ENCODE peak calls at places on chromosomes 7 and 10, in eight cellular contexts. One of them, this sample, is unnamed. For H3K36me3 and H3K4me1, the result is how much of the 10 kb centered on the place peaks cover.

GRCh38 chr10:114168450-114169009 is 5.5 kb downstream of the CCDC186 start:
- DNase-seq in MM.1S: no peak
- DNase-seq in CD8-positive, alpha-beta memory T cell: no peak
- DNase-seq in body of pancreas: no peak
- DNase-seq in heart right ventricle: no peak
- DNase-seq in transverse colon: no peak
- DNase-seq in GM23248: no peak
- DNase-seq in gastrocnemius medialis: no peak
- DNase-seq in this sample: no peak

GRCh38 chr7:78852951-78853350 is 600.5 kb downstream of the MAGI2 start:
- DNase-seq in body of pancreas: no peak
- DNase-seq in transverse colon: no peak
- DNase-seq in CD8-positive, alpha-beta memory T cell: no peak
- DNase-seq in MM.1S: no peak
- DNase-seq in gastrocnemius medialis: no peak
- DNase-seq in GM23248: peak
- DNase-seq in heart right ventricle: no peak
- DNase-seq in this sample: no peak

GRCh38 chr7:90383879-90384278 is 19.4 kb upstream of the CLDN12 start:
- DNase-seq in heart right ventricle: no peak
- DNase-seq in MM.1S: no peak
- DNase-seq in GM23248: peak
- DNase-seq in body of pancreas: no peak
- DNase-seq in gastrocnemius medialis: no peak
- DNase-seq in CD8-positive, alpha-beta memory T cell: no peak
- DNase-seq in transverse colon: no peak
- DNase-seq in this sample: no peak

GRCh38 chr10:60606343-60607080 is 171.8 kb upstream of the CDK1 start:
- DNase-seq in heart right ventricle: no peak
- DNase-seq in transverse colon: no peak
- DNase-seq in CD8-positive, alpha-beta memory T cell: no peak
- DNase-seq in GM23248: peak
- DNase-seq in MM.1S: no peak
- DNase-seq in gastrocnemius medialis: no peak
- DNase-seq in body of pancreas: no peak
- DNase-seq in this sample: no peak

GRCh38 chr10:110208614-110209398 is 1.4 kb downstream of the MXI1 start:
- DNase-seq in transverse colon: peak
- DNase-seq in heart right ventricle: peak
- DNase-seq in CD8-positive, alpha-beta memory T cell: no peak
- DNase-seq in GM23248: peak
- DNase-seq in MM.1S: peak
- DNase-seq in body of pancreas: peak
- DNase-seq in gastrocnemius medialis: no peak
- DNase-seq in this sample: no peak

GRCh38 chr10:127407551-127407950 is 141.6 kb upstream of the NPS start:
- DNase-seq in CD8-positive, alpha-beta memory T cell: no peak
- DNase-seq in body of pancreas: no peak
- DNase-seq in MM.1S: no peak
- DNase-seq in transverse colon: no peak
- DNase-seq in heart right ventricle: no peak
- DNase-seq in gastrocnemius medialis: no peak
- DNase-seq in GM23248: no peak
- DNase-seq in this sample: no peak

GRCh38 chr7:13189712-13190111 is 502.3 kb downstream of the ARL4A start:
- DNase-seq in GM23248: peak
- DNase-seq in MM.1S: no peak
- DNase-seq in gastrocnemius medialis: no peak
- DNase-seq in heart right ventricle: no peak
- DNase-seq in body of pancreas: no peak
- DNase-seq in transverse colon: no peak
- DNase-seq in CD8-positive, alpha-beta memory T cell: no peak
- DNase-seq in this sample: no peak

GRCh38 chr10:123808286-123808685 is 83.3 kb downstream of the CPXM2 start:
- DNase-seq in body of pancreas: no peak
- DNase-seq in heart right ventricle: no peak
- DNase-seq in gastrocnemius medialis: no peak
- DNase-seq in CD8-positive, alpha-beta memory T cell: no peak
- DNase-seq in MM.1S: no peak
- DNase-seq in GM23248: peak
- DNase-seq in transverse colon: no peak
- DNase-seq in this sample: no peak

GRCh38 chr7:149669121-149669818 is 104.1 kb downstream of the ZNF467 start:
- DNase-seq in body of pancreas: no peak
- DNase-seq in transverse colon: no peak
- DNase-seq in CD8-positive, alpha-beta memory T cell: no peak
- DNase-seq in gastrocnemius medialis: no peak
- DNase-seq in GM23248: peak
- DNase-seq in heart right ventricle: no peak
- DNase-seq in MM.1S: peak
- DNase-seq in this sample: no peak

GRCh38 chr7:66083677-66084076 is 8.1 kb downstream of the ASL start:
- DNase-seq in transverse colon: no peak
- DNase-seq in body of pancreas: no peak
- DNase-seq in GM23248: no peak
- DNase-seq in MM.1S: no peak
- DNase-seq in heart right ventricle: no peak
- DNase-seq in CD8-positive, alpha-beta memory T cell: no peak
- DNase-seq in gastrocnemius medialis: no peak
- DNase-seq in this sample: no peak

GRCh38 chr7:99997545-99998137 is 17.8 kb upstream of the ZKSCAN1 start:
- DNase-seq in transverse colon: peak
- DNase-seq in heart right ventricle: peak
- DNase-seq in GM23248: peak
- DNase-seq in MM.1S: peak
- DNase-seq in gastrocnemius medialis: peak
- DNase-seq in body of pancreas: peak
- DNase-seq in CD8-positive, alpha-beta memory T cell: peak
- DNase-seq in this sample: peak
- H3K27ac ChIP-seq in transverse colon: peak
- H3K27ac ChIP-seq in heart right ventricle: peak
- H3K27ac ChIP-seq in GM23248: no peak
- H3K27ac ChIP-seq in MM.1S: no peak
- H3K27ac ChIP-seq in gastrocnemius medialis: peak
- H3K27ac ChIP-seq in body of pancreas: peak
- H3K27ac ChIP-seq in CD8-positive, alpha-beta memory T cell: peak
- H3K27ac ChIP-seq in this sample: peak

DNA sequence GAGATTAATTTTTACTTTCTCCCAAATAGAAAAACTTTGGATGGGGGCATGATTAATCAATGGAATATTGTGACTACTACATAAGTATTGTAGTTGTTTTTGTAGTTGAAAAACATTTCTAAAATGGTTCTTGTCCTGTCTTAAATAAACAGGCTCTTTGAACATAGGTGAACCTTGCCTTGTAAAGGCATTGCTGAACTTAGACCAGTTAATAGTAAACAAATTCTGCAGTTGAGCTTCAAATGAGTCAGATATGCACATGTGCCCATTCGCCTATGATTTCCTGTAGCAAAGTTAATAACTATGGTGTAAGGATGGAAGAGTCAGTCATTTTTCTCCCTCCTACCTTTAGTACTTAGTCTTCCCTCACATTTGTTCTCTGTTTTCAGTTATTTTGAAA is 22.6 kb downstream of the CUTC start:
- DNase-seq in gastrocnemius medialis: no peak
- DNase-seq in CD8-positive, alpha-beta memory T cell: no peak
- DNase-seq in heart right ventricle: no peak
- DNase-seq in transverse colon: no peak
- DNase-seq in GM23248: peak
- DNase-seq in body of pancreas: no peak
- DNase-seq in MM.1S: no peak
- DNase-seq in this sample: no peak
- H3K36me3 ChIP-seq in gastrocnemius medialis: under half
- H3K36me3 ChIP-seq in CD8-positive, alpha-beta memory T cell: under half
- H3K36me3 ChIP-seq in heart right ventricle: half or more
- H3K36me3 ChIP-seq in transverse colon: under half
- H3K36me3 ChIP-seq in GM23248: under half
- H3K36me3 ChIP-seq in body of pancreas: under half
- H3K36me3 ChIP-seq in MM.1S: under half
- H3K36me3 ChIP-seq in this sample: half or more

GRCh38 chr7:2941201-2941859 is 97.2 kb upstream of the GNA12 start:
- DNase-seq in CD8-positive, alpha-beta memory T cell: no peak
- DNase-seq in MM.1S: no peak
- DNase-seq in GM23248: no peak
- DNase-seq in transverse colon: no peak
- DNase-seq in heart right ventricle: no peak
- DNase-seq in gastrocnemius medialis: no peak
- DNase-seq in body of pancreas: peak
- DNase-seq in this sample: no peak
- H3K4me1 ChIP-seq in CD8-positive, alpha-beta memory T cell: under half
- H3K4me1 ChIP-seq in MM.1S: under half
- H3K4me1 ChIP-seq in GM23248: under half
- H3K4me1 ChIP-seq in transverse colon: under half
- H3K4me1 ChIP-seq in heart right ventricle: under half
- H3K4me1 ChIP-seq in gastrocnemius medialis: under half
- H3K4me1 ChIP-seq in body of pancreas: under half
- H3K4me1 ChIP-seq in this sample: under half

GRCh38 chr7:95420996-95421846 is 13.6 kb downstream of the PON2 start:
- DNase-seq in heart right ventricle: no peak
- DNase-seq in transverse colon: no peak
- DNase-seq in body of pancreas: no peak
- DNase-seq in GM23248: no peak
- DNase-seq in CD8-positive, alpha-beta memory T cell: no peak
- DNase-seq in gastrocnemius medialis: no peak
- DNase-seq in MM.1S: peak
- DNase-seq in this sample: no peak
- H3K27ac ChIP-seq in heart right ventricle: no peak
- H3K27ac ChIP-seq in transverse colon: no peak
- H3K27ac ChIP-seq in body of pancreas: peak
- H3K27ac ChIP-seq in GM23248: no peak
- H3K27ac ChIP-seq in CD8-positive, alpha-beta memory T cell: no peak
- H3K27ac ChIP-seq in gastrocnemius medialis: no peak
- H3K27ac ChIP-seq in MM.1S: peak
- H3K27ac ChIP-seq in this sample: no peak

DNA sequence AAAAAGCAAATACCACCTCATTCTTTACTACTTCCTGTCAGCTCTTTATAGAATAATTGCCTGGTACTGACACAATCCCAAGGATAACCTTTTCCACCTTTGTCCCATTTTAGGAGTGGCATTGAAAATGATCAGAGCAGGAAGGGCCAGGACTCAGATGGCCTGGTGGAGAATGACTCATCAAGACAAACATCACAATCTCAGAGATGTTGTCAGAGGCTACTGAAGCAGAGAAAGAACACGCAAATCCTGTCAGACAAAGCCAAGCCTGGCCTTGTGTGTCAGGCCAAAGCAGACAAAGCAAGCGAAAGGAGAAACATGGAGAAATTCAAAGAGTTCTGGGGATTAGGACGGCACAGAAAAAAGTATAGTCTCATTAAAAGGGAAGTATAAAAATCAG is 40.9 kb downstream of the NSUN6 start:
- DNase-seq in heart right ventricle: no peak
- DNase-seq in body of pancreas: no peak
- DNase-seq in transverse colon: peak
- DNase-seq in gastrocnemius medialis: no peak
- DNase-seq in GM23248: peak
- DNase-seq in CD8-positive, alpha-beta memory T cell: no peak
- DNase-seq in MM.1S: no peak
- DNase-seq in this sample: no peak
- H3K36me3 ChIP-seq in heart right ventricle: half or more
- H3K36me3 ChIP-seq in body of pancreas: under half
- H3K36me3 ChIP-seq in transverse colon: under half
- H3K36me3 ChIP-seq in gastrocnemius medialis: under half
- H3K36me3 ChIP-seq in GM23248: under half
- H3K36me3 ChIP-seq in CD8-positive, alpha-beta memory T cell: under half
- H3K36me3 ChIP-seq in MM.1S: under half
- H3K36me3 ChIP-seq in this sample: under half

GRCh38 chr10:30178565-30178964 is 119.2 kb upstream of the JCAD start:
- DNase-seq in GM23248: peak
- DNase-seq in heart right ventricle: no peak
- DNase-seq in body of pancreas: no peak
- DNase-seq in CD8-positive, alpha-beta memory T cell: no peak
- DNase-seq in transverse colon: no peak
- DNase-seq in gastrocnemius medialis: no peak
- DNase-seq in MM.1S: no peak
- DNase-seq in this sample: no peak
- H3K4me1 ChIP-seq in GM23248: half or more
- H3K4me1 ChIP-seq in heart right ventricle: under half
- H3K4me1 ChIP-seq in body of pancreas: under half
- H3K4me1 ChIP-seq in CD8-positive, alpha-beta memory T cell: under half
- H3K4me1 ChIP-seq in transverse colon: under half
- H3K4me1 ChIP-seq in gastrocnemius medialis: under half
- H3K4me1 ChIP-seq in MM.1S: under half
- H3K4me1 ChIP-seq in this sample: under half

GRCh38 chr10:53358536-53358935 is 586.0 kb upstream of the MBL2 start:
- DNase-seq in GM23248: no peak
- DNase-seq in MM.1S: no peak
- DNase-seq in CD8-positive, alpha-beta memory T cell: no peak
- DNase-seq in body of pancreas: no peak
- DNase-seq in heart right ventricle: no peak
- DNase-seq in gastrocnemius medialis: no peak
- DNase-seq in transverse colon: no peak
- DNase-seq in this sample: no peak
- H3K27ac ChIP-seq in GM23248: no peak
- H3K27ac ChIP-seq in MM.1S: no peak
- H3K27ac ChIP-seq in CD8-positive, alpha-beta memory T cell: no peak
- H3K27ac ChIP-seq in body of pancreas: no peak
- H3K27ac ChIP-seq in heart right ventricle: no peak
- H3K27ac ChIP-seq in gastrocnemius medialis: no peak
- H3K27ac ChIP-seq in transverse colon: no peak
- H3K27ac ChIP-seq in this sample: no peak

DNA sequence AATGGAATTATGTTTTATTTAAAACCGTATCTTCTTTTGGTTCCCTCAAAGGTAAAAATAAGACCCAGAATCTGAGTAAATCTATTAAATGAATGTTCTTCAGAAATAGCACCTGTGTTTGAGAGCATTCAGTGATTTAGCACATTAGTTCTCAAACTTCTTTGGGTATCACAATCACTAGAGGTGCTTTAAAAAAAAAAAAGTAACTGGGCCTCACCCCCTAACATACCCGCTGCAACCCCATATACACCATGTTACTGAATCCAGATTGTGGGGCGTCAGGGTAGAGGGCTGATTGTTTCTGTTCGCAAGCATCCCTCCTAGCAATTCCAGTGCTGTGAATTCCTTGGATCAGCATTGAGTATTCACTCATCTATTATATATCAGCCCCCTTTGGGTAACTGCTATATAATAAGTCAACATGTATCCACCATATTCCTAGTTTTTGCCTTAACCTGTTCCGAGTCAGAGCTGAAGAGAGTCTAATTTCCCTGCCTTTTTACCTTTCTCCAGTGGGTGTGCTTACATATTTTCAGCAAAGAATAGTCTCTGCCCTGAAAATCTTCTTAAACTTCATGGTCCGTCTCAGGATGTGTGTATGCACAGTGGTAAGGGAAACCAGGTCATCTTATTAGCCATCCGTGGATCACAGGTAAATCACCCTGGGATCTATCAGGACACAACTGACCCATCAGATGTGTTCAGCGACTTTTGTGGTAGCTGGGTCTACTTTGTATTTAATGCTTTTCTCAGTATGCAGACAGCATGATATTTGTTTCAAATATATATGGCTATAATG is 40.2 kb downstream of the CALML5 start:
- DNase-seq in MM.1S: no peak
- DNase-seq in CD8-positive, alpha-beta memory T cell: no peak
- DNase-seq in transverse colon: no peak
- DNase-seq in body of pancreas: no peak
- DNase-seq in heart right ventricle: no peak
- DNase-seq in gastrocnemius medialis: no peak
- DNase-seq in GM23248: no peak
- DNase-seq in this sample: no peak
- H3K36me3 ChIP-seq in MM.1S: under half
- H3K36me3 ChIP-seq in CD8-positive, alpha-beta memory T cell: under half
- H3K36me3 ChIP-seq in transverse colon: under half
- H3K36me3 ChIP-seq in body of pancreas: under half
- H3K36me3 ChIP-seq in heart right ventricle: half or more
- H3K36me3 ChIP-seq in gastrocnemius medialis: under half
- H3K36me3 ChIP-seq in GM23248: half or more
- H3K36me3 ChIP-seq in this sample: under half